ENCODE peak calls at places on chromosomes 2 and 18, in eight cellular contexts. O is cardiac muscle cell, B is suprapubic skin, Q is GM12878, N is Peyer's patch, L is nephron progenitor cell, X is GM10248, T is GM12865. A is an unnamed sample.

GRCh38 chr2:46657042-46657504 is 177.7 kb downstream of the TMEM247 start:
- DNase-seq in Q (no peak), O (peak), B (peak), T (peak), L (no peak), X (peak), N (no peak), A (no peak)

GRCh38 chr2:127183771-127184170 is 36.3 kb downstream of the CYP27C1 start:
- DNase-seq in B (no peak), T (no peak), L (no peak), N (no peak), O (no peak), Q (no peak), X (no peak), A (no peak)

GRCh38 chr2:38502107-38502506 is 100.6 kb downstream of the HNRNPLL start:
- DNase-seq in N (no peak), B (no peak), X (no peak), O (no peak), L (no peak), Q (no peak), T (no peak), A (no peak)

GRCh38 chr2:158968396-158969161 is at the start of gene TANC1:
- DNase-seq in X (peak), L (peak), N (peak), B (peak), Q (peak), T (peak), O (peak), A (peak)

GRCh38 chr2:139142252-139142651 is 362.1 kb upstream of the NXPH2 start:
- DNase-seq in O (peak), X (no peak), Q (no peak), T (peak), N (no peak), B (no peak), L (peak), A (no peak)

GRCh38 chr2:60336442-60337141 is 216.9 kb downstream of the BCL11A start:
- DNase-seq in O (no peak), T (peak), B (no peak), L (no peak), Q (no peak), X (no peak), N (no peak), A (no peak)

GRCh38 chr2:239500915-239501630 is 100.3 kb upstream of the HDAC4 start:
- DNase-seq in B (no peak), Q (no peak), N (no peak), O (no peak), X (no peak), L (no peak), T (no peak), A (no peak)

GRCh38 chr2:177229448-177230242 is 17.1 kb downstream of the HNRNPA3 start:
- DNase-seq in B (no peak), N (no peak), L (no peak), X (no peak), T (no peak), O (no peak), Q (no peak), A (no peak)

GRCh38 chr2:117994729-117995128 is 19.1 kb downstream of the CCDC93 start:
- DNase-seq in T (no peak), X (no peak), O (no peak), Q (no peak), N (no peak), B (no peak), L (no peak), A (no peak)

GRCh38 chr2:238489896-238490295 is 63.2 kb downstream of the ASB1 start:
- DNase-seq in L (no peak), Q (no peak), T (no peak), B (no peak), O (no peak), N (no peak), X (no peak), A (no peak)

GRCh38 chr2:157172239-157172638 is 85.3 kb upstream of the GALNT5 start:
- DNase-seq in Q (no peak), X (no peak), L (no peak), O (no peak), T (no peak), N (no peak), B (no peak), A (no peak)

GRCh38 chr2:237726401-237726830 is 72.2 kb upstream of the RBM44 start:
- DNase-seq in O (no peak), L (no peak), T (no peak), B (peak), Q (no peak), N (no peak), X (no peak), A (no peak)

GRCh38 chr18:47909484-47909883 is 21.0 kb downstream of the SMAD2 start:
- DNase-seq in Q (no peak), B (no peak), N (no peak), L (no peak), T (no peak), X (no peak), O (no peak), A (no peak)

GRCh38 chr2:121502781-121503180 is 27.9 kb upstream of the RNU4ATAC start:
- DNase-seq in L (no peak), Q (no peak), B (no peak), N (no peak), T (no peak), X (no peak), O (no peak), A (no peak)

DNA sequence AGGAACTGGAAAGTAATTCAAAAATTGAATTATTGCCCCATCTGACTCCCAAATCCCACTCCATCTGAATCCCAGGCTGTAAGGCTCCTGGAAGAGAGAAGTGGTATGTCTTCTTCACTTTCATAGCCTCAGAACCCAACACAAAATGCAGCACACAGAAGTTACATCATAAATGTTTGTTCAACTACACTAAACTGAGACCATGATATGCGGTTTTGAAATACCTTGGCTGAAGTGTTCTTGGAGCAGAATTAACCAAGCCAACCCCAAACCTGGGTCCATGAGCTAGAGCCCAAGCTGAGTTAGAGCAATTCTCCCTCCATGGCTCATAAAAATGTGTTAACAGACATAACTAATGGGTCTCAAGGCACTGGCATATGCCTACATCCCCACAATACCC is 23.3 kb downstream of the NEB start:
- DNase-seq in O (no peak), X (no peak), Q (no peak), L (no peak), T (no peak), B (no peak), N (no peak), A (no peak)
- TF ChIP-seq CTCF in O (no peak), X (no peak), Q (no peak), L (no peak), T (no peak), B (no peak), N (no peak), A (no peak)

GRCh38 chr18:7272268-7273049 is 41.6 kb downstream of the LRRC30 start:
- DNase-seq in N (peak), Q (no peak), L (peak), B (peak), O (peak), T (no peak), X (no peak), A (no peak)
- TF ChIP-seq CTCF in N (peak), Q (no peak), L (peak), B (peak), O (peak), T (no peak), X (no peak), A (peak)

GRCh38 chr18:31241900-31242409 is 76.0 kb upstream of the DSG1 start:
- DNase-seq in X (no peak), T (no peak), O (peak), Q (no peak), L (peak), B (no peak), N (peak), A (no peak)
- TF ChIP-seq CTCF in X (no peak), T (no peak), O (peak), Q (peak), L (peak), B (peak), N (peak), A (peak)

GRCh38 chr2:241008711-241009121 is 10.3 kb downstream of the SNED1 start:
- DNase-seq in L (no peak), Q (no peak), N (no peak), X (no peak), O (no peak), T (no peak), B (no peak), A (peak)

GRCh38 chr2:241010531-241011295 is 12.3 kb downstream of the SNED1 start:
- DNase-seq in Q (no peak), L (no peak), O (no peak), X (no peak), B (no peak), N (peak), T (no peak), A (peak)

GRCh38 chr2:241011296-241011600 is 12.8 kb downstream of the SNED1 start:
- DNase-seq in T (no peak), Q (no peak), O (no peak), B (no peak), X (no peak), N (no peak), L (no peak), A (peak)

GRCh38 chr2:241009191-241009590 is 10.8 kb downstream of the SNED1 start:
- DNase-seq in T (no peak), Q (no peak), O (no peak), L (no peak), B (no peak), X (no peak), N (peak), A (peak)

GRCh38 chr2:241009601-241010530 is 11.4 kb downstream of the SNED1 start:
- DNase-seq in N (peak), L (peak), B (peak), X (no peak), O (no peak), Q (no peak), T (peak), A (peak)
- TF ChIP-seq CTCF in N (no peak), L (no peak), B (no peak), X (peak), O (peak), Q (no peak), T (no peak), A (peak)

GRCh38 chr2:129812071-129812470 is 167.4 kb upstream of the RAB6C start:
- DNase-seq in L (no peak), N (peak), B (no peak), X (no peak), O (no peak), Q (peak), T (peak), A (no peak)

GRCh38 chr2:129810521-129810920 is 168.9 kb upstream of the RAB6C start:
- DNase-seq in T (no peak), N (no peak), Q (no peak), L (no peak), O (no peak), B (no peak), X (no peak), A (no peak)

GRCh38 chr2:129812654-129813053 is 166.8 kb upstream of the RAB6C start:
- DNase-seq in Q (no peak), T (no peak), O (no peak), N (no peak), B (no peak), L (no peak), X (no peak), A (no peak)

GRCh38 chr2:129817175-129817574 is 162.3 kb upstream of the RAB6C start:
- DNase-seq in Q (no peak), B (no peak), N (no peak), X (no peak), T (no peak), L (no peak), O (no peak), A (no peak)

DNA sequence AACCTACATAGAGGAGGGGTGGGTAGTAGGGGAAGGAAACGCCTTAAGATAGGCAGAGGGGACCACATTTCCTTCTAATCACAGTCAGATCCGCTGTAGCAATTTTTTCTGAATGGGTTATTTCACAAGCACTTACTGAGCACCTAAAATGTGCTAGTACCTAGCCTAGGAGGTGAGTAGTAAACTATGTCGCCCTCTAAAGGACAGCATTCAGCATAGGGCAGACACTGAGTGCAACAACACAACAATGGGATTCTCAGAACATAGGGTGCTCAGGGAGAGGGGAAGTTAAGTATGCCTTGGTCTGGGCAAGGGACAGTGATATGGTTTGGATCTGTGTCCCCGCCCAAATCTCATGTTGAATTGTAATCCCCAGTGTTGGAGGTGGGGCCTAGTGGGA is 166.1 kb upstream of the RAB6C start:
- DNase-seq in L (no peak), X (no peak), O (no peak), T (no peak), B (no peak), N (no peak), Q (no peak), A (no peak)
- TF ChIP-seq CTCF in L (no peak), X (peak), O (peak), T (peak), B (no peak), N (no peak), Q (peak), A (no peak)